ENCODE peak calls at places on chromosomes 5 and 9, in six cellular contexts. H is left lung, Q is K562, F is GM23248, A is heart left ventricle, O is AG10803. I is an unnamed sample.

GRCh38 chr5:150781706-150782614 is 3.4 kb downstream of the SMIM3 start:
- DNase-seq in H (no peak), Q (no peak), F (peak; percentile 97), A (peak; percentile 63), O (peak; percentile 99), I (no peak)

GRCh38 chr9:70873506-70873905 is 247.9 kb downstream of the TRPM3 start:
- DNase-seq in H (no peak), Q (no peak), F (no peak), A (no peak), O (no peak), I (no peak)

GRCh38 chr9:122075135-122076030 is 17.7 kb downstream of the TTLL11 start:
- DNase-seq in H (no peak), Q (no peak), F (peak; percentile 61), A (no peak), O (peak; percentile 62), I (no peak)

GRCh38 chr5:162068412-162068811 is 839 bp downstream of the GABRG2 start:
- DNase-seq in H (peak; percentile 31), Q (peak; percentile 8), F (peak; percentile 12), A (no peak), O (no peak), I (no peak)

GRCh38 chr9:99296375-99296951 is 74.4 kb downstream of the SEC61B start:
- DNase-seq in H (peak; percentile 43), Q (no peak), F (peak; percentile 21), A (peak; percentile 34), O (no peak), I (no peak)

GRCh38 chr5:27241564-27242257 is 203.3 kb upstream of the CDH9 start:
- DNase-seq in H (no peak), Q (no peak), F (peak; percentile 91), A (no peak), O (peak; percentile 96), I (no peak)

GRCh38 chr9:130186839-130187522 is 14.8 kb downstream of the NCS1 start:
- DNase-seq in H (peak; percentile 58), Q (peak; percentile 86), F (peak; percentile 89), A (no peak), O (peak; percentile 68), I (no peak)

GRCh38 chr9:120109242-120109641 is 470.7 kb downstream of the CDK5RAP2 start:
- DNase-seq in H (no peak), Q (peak; percentile 27), F (peak; percentile 24), A (no peak), O (peak; percentile 3), I (no peak)

GRCh38 chr5:120362426-120362825 is 101.7 kb upstream of the PRR16 start:
- DNase-seq in H (no peak), Q (no peak), F (no peak), A (no peak), O (no peak), I (no peak)

GRCh38 chr5:177319913-177320588 is 8.4 kb upstream of the MXD3 start:
- DNase-seq in H (no peak), Q (no peak), F (no peak), A (no peak), O (no peak), I (no peak)

GRCh38 chr5:87268126-87268969 is 665 bp downstream of the RASA1 start:
- DNase-seq in H (peak; percentile 74), Q (peak; percentile 53), F (peak; percentile 83), A (peak; percentile 82), O (peak; percentile 67), I (peak; percentile 92)

GRCh38 chr5:141510850-141511718 is 22.2 kb downstream of the PCDHGC5 start:
- DNase-seq in H (no peak), Q (no peak), F (no peak), A (no peak), O (no peak), I (no peak)

GRCh38 chr5:141508808-141509611 is 20.1 kb downstream of the PCDHGC5 start:
- DNase-seq in H (no peak), Q (no peak), F (peak; percentile 99), A (peak; percentile 58), O (peak; percentile 97), I (peak; percentile 66)

GRCh38 chr5:141508440-141508807 is 19.5 kb downstream of the PCDHGC5 start:
- DNase-seq in H (no peak), Q (peak; percentile 17), F (peak; percentile 69), A (no peak), O (no peak), I (no peak)

GRCh38 chr5:141511771-141512325 is 23.0 kb downstream of the PCDHGC5 start:
- DNase-seq in H (no peak), Q (peak; percentile 50), F (no peak), A (no peak), O (no peak), I (no peak)

GRCh38 chr5:141510160-141510559 is 21.3 kb downstream of the PCDHGC5 start:
- DNase-seq in H (no peak), Q (no peak), F (no peak), A (no peak), O (no peak), I (no peak)
- H3K4me3 ChIP-seq in H (no peak overlapping the region), Q (no peak overlapping the region), F (no peak overlapping the region), A (no peak overlapping the region), O (no peak overlapping the region), I (no peak overlapping the region)

DNA sequence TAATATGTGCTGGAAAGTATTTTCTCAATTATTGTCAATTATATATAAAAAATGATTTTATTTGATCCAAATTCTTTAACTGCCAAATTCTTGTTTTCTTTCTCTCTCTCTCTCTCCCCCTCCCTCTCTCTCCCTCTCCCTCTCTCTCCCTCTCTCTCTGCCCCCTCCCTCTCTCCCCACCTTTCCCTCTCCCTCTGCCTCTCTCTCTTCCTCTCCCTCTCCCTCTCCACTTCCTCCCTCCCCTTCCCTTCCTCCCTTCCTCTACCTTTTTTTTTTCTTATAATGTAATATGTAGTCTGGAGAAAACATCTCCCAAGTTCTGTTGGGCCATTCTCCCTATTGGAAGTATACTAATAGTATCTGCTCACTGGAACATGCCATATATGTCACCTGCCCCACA is 6.4 kb upstream of the RFX3 start:
- DNase-seq in H (no peak), Q (no peak), F (no peak), A (no peak), O (no peak), I (no peak)
- H3K4me3 ChIP-seq in H (no peak overlapping the region), Q (no peak overlapping the region), F (no peak overlapping the region), A (no peak overlapping the region), O (no peak overlapping the region), I (no peak overlapping the region)

DNA sequence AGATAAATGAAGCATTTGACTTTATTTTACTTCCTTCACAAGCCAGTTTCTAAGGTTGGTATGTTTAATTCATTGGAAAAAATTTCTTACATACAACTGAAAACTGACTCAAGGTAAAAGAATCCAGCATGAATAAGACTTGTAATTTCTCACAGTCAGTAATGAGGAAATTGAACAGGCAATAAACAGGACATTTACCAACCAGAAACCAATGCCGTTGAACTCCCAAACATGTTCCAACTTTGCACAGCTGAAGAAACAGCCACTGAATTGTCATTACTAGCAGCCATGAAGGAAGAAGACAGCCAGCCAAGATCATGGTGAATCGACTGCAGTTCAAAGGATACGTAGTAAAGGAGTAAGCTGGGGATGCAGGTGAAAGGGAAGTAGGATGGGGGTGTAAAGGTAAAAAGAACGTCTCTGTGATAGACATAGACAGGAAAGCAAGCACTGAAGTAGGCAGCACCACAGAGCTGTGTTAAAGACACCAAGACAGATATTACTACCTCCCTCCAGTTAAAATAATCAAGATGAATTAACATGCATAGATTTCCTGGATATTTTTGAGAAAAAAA is 21.3 kb upstream of the SLC12A2 start:
- DNase-seq in H (no peak), Q (no peak), F (peak; percentile 76), A (no peak), O (peak; percentile 87), I (no peak)
- H3K4me3 ChIP-seq in H (no peak overlapping the region), Q (no peak overlapping the region), F (no peak overlapping the region), A (no peak overlapping the region), O (no peak overlapping the region), I (no peak overlapping the region)

GRCh38 chr9:126346031-126346430 is 19.4 kb downstream of the MVB12B start:
- DNase-seq in H (no peak), Q (no peak), F (no peak), A (no peak), O (no peak), I (no peak)

GRCh38 chr9:126341461-126341860 is 14.8 kb downstream of the MVB12B start:
- DNase-seq in H (no peak), Q (no peak), F (no peak), A (no peak), O (no peak), I (no peak)

GRCh38 chr9:126347093-126347492 is 20.5 kb downstream of the MVB12B start:
- DNase-seq in H (no peak), Q (no peak), F (no peak), A (no peak), O (no peak), I (no peak)

GRCh38 chr9:126342621-126343031 is 16.0 kb downstream of the MVB12B start:
- DNase-seq in H (no peak), Q (no peak), F (no peak), A (no peak), O (no peak), I (no peak)

DNA sequence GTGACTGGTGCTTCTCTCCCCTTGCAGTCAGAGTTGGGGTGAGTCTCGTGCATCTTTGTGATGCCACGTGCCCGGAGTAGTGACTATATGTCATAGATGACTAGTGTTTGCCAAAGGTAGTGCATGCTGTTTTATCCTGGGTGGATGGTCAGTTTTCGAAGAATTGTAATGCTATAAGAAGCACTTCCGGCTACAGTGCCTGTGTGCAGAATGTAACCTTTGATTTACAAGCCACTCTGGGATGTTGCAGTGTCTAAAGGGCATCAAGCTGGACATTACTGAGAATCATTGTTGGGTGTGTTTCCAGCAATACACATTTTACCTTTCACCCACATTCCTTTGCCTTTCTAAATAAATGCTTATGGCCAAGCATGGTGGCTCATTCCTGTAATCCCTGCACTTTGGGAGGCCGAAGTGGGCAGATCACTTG is 16.7 kb downstream of the MVB12B start:
- DNase-seq in H (no peak), Q (no peak), F (no peak), A (no peak), O (no peak), I (no peak)
- H3K4me3 ChIP-seq in H (no peak overlapping the region), Q (no peak overlapping the region), F (no peak overlapping the region), A (no peak overlapping the region), O (no peak overlapping the region), I (no peak overlapping the region)

DNA sequence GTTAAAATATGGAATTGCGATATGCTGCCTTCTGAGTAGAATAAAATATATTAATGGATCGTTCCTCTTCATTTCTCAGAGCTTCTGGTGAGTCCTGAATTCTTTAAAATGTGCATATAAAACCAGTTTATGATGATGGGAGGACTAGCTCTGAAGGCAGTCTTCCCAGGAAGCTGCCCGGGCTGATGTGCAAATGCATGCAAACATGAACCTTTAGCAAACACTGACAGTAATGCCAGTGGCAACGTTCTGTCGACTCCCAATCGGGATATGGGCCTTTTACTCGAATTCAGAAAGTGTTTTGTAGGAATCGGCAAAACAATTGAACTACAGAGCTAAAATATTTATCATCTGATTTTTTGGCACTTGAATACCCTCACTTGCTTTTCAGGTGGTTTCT is 93.6 kb downstream of the TLE4 start:
- DNase-seq in H (no peak), Q (no peak), F (no peak), A (no peak), O (no peak), I (no peak)
- H3K4me3 ChIP-seq in H (no peak overlapping the region), Q (no peak overlapping the region), F (no peak overlapping the region), A (no peak overlapping the region), O (no peak overlapping the region), I (no peak overlapping the region)

DNA sequence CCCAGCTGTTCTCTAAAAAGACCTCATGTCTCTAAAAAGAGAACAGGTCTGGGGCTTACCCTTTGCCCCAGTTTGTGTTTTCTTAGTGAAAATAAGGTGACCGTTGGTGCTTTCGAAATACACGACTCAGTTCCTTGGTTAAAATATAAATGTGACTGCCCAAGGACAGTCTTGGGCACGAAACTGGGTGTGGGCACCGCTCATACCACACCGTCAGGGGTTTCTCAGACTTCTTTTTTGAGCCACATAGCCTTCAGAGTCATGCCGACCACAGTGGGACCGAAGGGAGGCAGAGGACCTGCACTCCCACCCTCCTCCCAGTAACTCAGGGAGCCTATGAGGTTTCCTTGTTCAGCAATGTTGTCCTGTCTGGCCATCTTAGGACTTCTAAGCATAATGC is 6.5 kb downstream of the SNX18 start:
- DNase-seq in H (no peak), Q (no peak), F (no peak), A (no peak), O (no peak), I (no peak)
- H3K4me3 ChIP-seq in H (no peak overlapping the region), Q (no peak overlapping the region), F (peak overlapping the region; percentile 44), A (peak overlapping the region; percentile 16), O (peak overlapping the region; percentile 50), I (no peak overlapping the region)